ENCODE peak calls at places on chromosomes 6 and 20, in four cellular contexts. Y, I, R and T are unnamed samples.

GRCh38 chr6:74578339-74578738 is 627.5 kb downstream of the COL12A1 start:
- DNase-seq in Y (no peak), I (no peak), R (peak), T (no peak)

GRCh38 chr6:121608270-121608669 is 172.8 kb downstream of the GJA1 start:
- DNase-seq in Y (no peak), I (no peak), R (peak), T (no peak)

GRCh38 chr6:168370310-168370991 is 50.9 kb upstream of the DACT2 start:
- DNase-seq in Y (no peak), I (peak), R (peak), T (peak)

GRCh38 chr20:9926007-9926406 is 87.1 kb upstream of the PAK5 start:
- DNase-seq in Y (no peak), I (no peak), R (no peak), T (no peak)

GRCh38 chr20:50317644-50318043 is 127.0 kb downstream of the CEBPB start:
- DNase-seq in Y (no peak), I (peak), R (no peak), T (no peak)

GRCh38 chr20:21396045-21396893 is 1.1 kb downstream of the NKX2-4 start:
- DNase-seq in Y (no peak), I (no peak), R (no peak), T (no peak)

GRCh38 chr6:157244175-157244574 is 79.1 kb downstream of the TMEM242 start:
- DNase-seq in Y (no peak), I (peak), R (peak), T (no peak)

GRCh38 chr6:124430741-124431140 is 531.5 kb upstream of the RNF217 start:
- DNase-seq in Y (no peak), I (no peak), R (no peak), T (no peak)

GRCh38 chr6:158161566-158162254 is 6.4 kb downstream of the SERAC1 start:
- DNase-seq in Y (no peak), I (no peak), R (no peak), T (no peak)

GRCh38 chr6:91781946-91782345 is 1195.1 kb upstream of the MAP3K7 start:
- DNase-seq in Y (no peak), I (no peak), R (no peak), T (no peak)

GRCh38 chr20:48919336-48919881 is 2.1 kb upstream of the ARFGEF2 start:
- DNase-seq in Y (no peak), I (no peak), R (no peak), T (no peak)

GRCh38 chr20:59424976-59425375 is 124.6 kb downstream of the EDN3 start:
- DNase-seq in Y (no peak), I (no peak), R (no peak), T (no peak)

GRCh38 chr6:6730831-6731230 is 142.3 kb downstream of the LY86 start:
- DNase-seq in Y (no peak), I (no peak), R (peak), T (no peak)

GRCh38 chr6:8172510-8172909 is 70.2 kb upstream of the EEF1E1 start:
- DNase-seq in Y (no peak), I (no peak), R (no peak), T (no peak)

GRCh38 chr6:111011360-111012142 is 29.7 kb downstream of the RPF2 start:
- DNase-seq in Y (peak), I (no peak), R (peak), T (no peak)

GRCh38 chr6:52503853-52504777 is 72.7 kb downstream of the TRAM2 start:
- DNase-seq in Y (peak), I (peak), R (peak), T (peak)

GRCh38 chr6:143949962-143950361 is 58.1 kb downstream of the PLAGL1 start:
- DNase-seq in Y (no peak), I (no peak), R (no peak), T (no peak)

GRCh38 chr6:5737460-5737859 is 269.3 kb downstream of the NRN1 start:
- DNase-seq in Y (no peak), I (no peak), R (no peak), T (no peak)

GRCh38 chr6:89895273-89895874 is 1.1 kb downstream of the GJA10 start:
- DNase-seq in Y (no peak), I (no peak), R (peak), T (no peak)

GRCh38 chr6:168181316-168181715 is 102.3 kb upstream of the FRMD1 start:
- DNase-seq in Y (no peak), I (no peak), R (no peak), T (no peak)

GRCh38 chr6:21101694-21102093 is 491.9 kb upstream of the SOX4 start:
- DNase-seq in Y (no peak), I (no peak), R (no peak), T (no peak)

GRCh38 chr6:39824030-39824926 is 32.1 kb downstream of the DAAM2 start:
- DNase-seq in Y (no peak), I (no peak), R (no peak), T (no peak)

GRCh38 chr6:6319947-6320811 is at the start of gene F13A1:
- DNase-seq in Y (no peak), I (peak), R (no peak), T (no peak)

GRCh38 chr6:17984822-17985660 is 2.4 kb downstream of the KIF13A start:
- DNase-seq in Y (no peak), I (no peak), R (no peak), T (no peak)

GRCh38 chr6:136403166-136403980 is 113.7 kb upstream of the BCLAF1 start:
- DNase-seq in Y (no peak), I (no peak), R (peak), T (no peak)

GRCh38 chr6:25404693-25405169 is 125.6 kb downstream of the CARMIL1 start:
- DNase-seq in Y (peak), I (no peak), R (no peak), T (no peak)

GRCh38 chr6:128029841-128030240 is 129.0 kb upstream of the THEMIS start:
- DNase-seq in Y (no peak), I (no peak), R (no peak), T (no peak)

GRCh38 chr6:90859612-90860011 is 272.7 kb upstream of the MAP3K7 start:
- DNase-seq in Y (no peak), I (no peak), R (no peak), T (no peak)

DNA sequence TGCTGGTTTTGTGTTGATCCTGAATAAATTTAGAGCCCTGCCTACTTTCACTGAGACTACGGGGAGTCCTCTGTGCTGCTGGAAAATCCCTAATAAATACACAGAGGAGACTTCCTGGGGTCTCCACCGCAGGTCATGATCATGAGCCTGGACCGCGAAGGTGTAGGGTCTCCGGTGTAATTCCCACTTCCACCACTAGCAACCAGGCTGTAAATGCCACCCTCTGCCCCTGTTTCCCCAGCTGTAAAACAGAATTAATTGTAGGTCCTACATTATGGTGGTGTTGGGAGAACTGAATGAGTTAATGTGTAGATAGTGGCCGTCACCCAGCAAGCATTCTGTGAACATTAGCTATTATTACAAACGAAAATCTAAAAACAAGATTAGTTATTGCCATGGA is 191.6 kb upstream of the THBS2 start:
- DNase-seq in Y (no peak), I (no peak), R (no peak), T (no peak)
- TF ChIP-seq CTCF in Y (no peak), I (peak), R (no peak), T (peak)

GRCh38 chr6:162733489-162733888 is 5.7 kb downstream of the PACRG start:
- DNase-seq in Y (no peak), I (no peak), R (no peak), T (no peak)

GRCh38 chr6:162736933-162737332 is 9.2 kb downstream of the PACRG start:
- DNase-seq in Y (no peak), I (no peak), R (no peak), T (no peak)
- TF ChIP-seq CTCF in Y (no peak), I (peak), R (peak), T (peak)

DNA sequence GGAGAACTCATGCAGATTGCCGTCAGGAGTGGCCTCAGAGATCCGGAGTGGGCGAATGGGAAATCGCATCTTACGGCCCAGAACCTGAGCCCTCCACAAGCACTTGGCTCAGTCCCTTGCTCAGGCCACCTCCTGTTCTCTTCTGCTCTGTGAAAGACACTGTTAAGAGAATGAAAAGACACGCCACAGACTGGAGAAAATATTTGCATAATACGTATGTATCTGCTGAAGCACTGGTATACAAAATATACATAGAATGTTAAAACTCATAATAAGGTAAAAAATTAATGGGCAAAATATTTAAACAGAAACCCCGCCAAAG is 838 bp upstream of the POM121L2 start:
- DNase-seq in Y (no peak), I (no peak), R (no peak), T (no peak)
- TF ChIP-seq CTCF in Y (no peak), I (peak), R (no peak), T (no peak)

GRCh38 chr20:23080521-23080920 is 5.6 kb downstream of the CD93 start:
- DNase-seq in Y (no peak), I (no peak), R (no peak), T (no peak)
- TF ChIP-seq CTCF in Y (no peak), I (no peak), R (no peak), T (no peak)